ENCODE peak calls at places on chromosomes 13 and 19, in five cellular contexts. V is T-cell, Y is GM18507, B is cerebellar nuclear complex, N is posterior vena cava. A is an unnamed sample.

GRCh38 chr19:55172741-55173140 is 6.3 kb upstream of the DNAAF3 start:
- DNase-seq in Y (no peak), V (no peak), N (no peak), B (no peak), A (no peak)

GRCh38 chr13:47372742-47373141 is 475.9 kb upstream of the HTR2A start:
- DNase-seq in N (no peak), B (no peak), V (no peak), Y (no peak), A (no peak)

GRCh38 chr13:29704648-29705047 is 109.2 kb upstream of the SLC7A1 start:
- DNase-seq in B (no peak), Y (no peak), N (no peak), V (no peak), A (no peak)

GRCh38 chr19:16206637-16207036 is 8.9 kb downstream of the AP1M1 start:
- DNase-seq in B (no peak), N (no peak), Y (no peak), V (no peak), A (no peak)

GRCh38 chr13:96947343-96947910 is 46.8 kb downstream of the OXGR1 start:
- DNase-seq in Y (no peak), B (no peak), N (no peak), V (no peak), A (no peak)

GRCh38 chr19:31185261-31185660 is 164.0 kb downstream of the TSHZ3 start:
- DNase-seq in Y (no peak), B (no peak), N (no peak), V (no peak), A (peak)

GRCh38 chr13:59356607-59357006 is 807.1 kb downstream of the DIAPH3 start:
- DNase-seq in V (no peak), Y (no peak), N (peak), B (no peak), A (no peak)

GRCh38 chr13:40993987-40994386 is 25.1 kb downstream of the ELF1 start:
- DNase-seq in Y (no peak), B (no peak), V (no peak), N (no peak), A (no peak)

GRCh38 chr13:98766120-98766519 is 13.6 kb upstream of the SLC15A1 start:
- DNase-seq in V (no peak), N (no peak), Y (no peak), B (no peak), A (no peak)

GRCh38 chr13:72751220-72751619 is 23.5 kb downstream of the BORA start:
- DNase-seq in B (no peak), Y (no peak), N (no peak), V (no peak), A (no peak)

GRCh38 chr13:76879211-76879875 is 6.9 kb downstream of the KCTD12 start:
- DNase-seq in Y (peak), V (peak), B (no peak), N (peak), A (no peak)

GRCh38 chr13:25881946-25882574 is 169.8 kb downstream of the SHISA2 start:
- DNase-seq in B (no peak), N (no peak), Y (no peak), V (no peak), A (no peak)

GRCh38 chr13:28475916-28476725 is 18.8 kb downstream of the FLT1 start:
- DNase-seq in V (no peak), Y (no peak), B (no peak), N (no peak), A (no peak)

GRCh38 chr19:18729933-18730530 is 46.6 kb downstream of the CRTC1 start:
- DNase-seq in B (no peak), Y (no peak), V (no peak), N (no peak), A (no peak)

GRCh38 chr19:6239401-6239844 is 40.4 kb downstream of the MLLT1 start:
- DNase-seq in V (no peak), B (no peak), Y (no peak), N (no peak), A (no peak)

A was measured in osteocyte.